ENCODE peak calls at places on chromosome 12, in ten cellular contexts. One of them, this sample, is unnamed.

GRCh38 chr12:125331342-125332052 is 266.3 kb downstream of the AACS start:
- DNase-seq in psoas muscle: no peak
- DNase-seq in A549: peak; percentile 7
- DNase-seq in lower leg skin: no peak
- DNase-seq in mammary epithelial cell: no peak
- DNase-seq in epithelial cell of esophagus: no peak
- DNase-seq in heart right ventricle: no peak
- DNase-seq in AG09309: no peak
- DNase-seq in pancreas: no peak
- DNase-seq in BJ: no peak
- DNase-seq in this sample: no peak

GRCh38 chr12:12645485-12645884 is 33.8 kb downstream of the CREBL2 start:
- DNase-seq in BJ: no peak
- DNase-seq in mammary epithelial cell: no peak
- DNase-seq in lower leg skin: no peak
- DNase-seq in heart right ventricle: peak; percentile 6
- DNase-seq in AG09309: no peak
- DNase-seq in A549: no peak
- DNase-seq in psoas muscle: no peak
- DNase-seq in pancreas: no peak
- DNase-seq in epithelial cell of esophagus: peak; percentile 41
- DNase-seq in this sample: peak; percentile 80

GRCh38 chr12:125633686-125634085 is 568.5 kb downstream of the AACS start:
- DNase-seq in A549: no peak
- DNase-seq in AG09309: no peak
- DNase-seq in BJ: no peak
- DNase-seq in psoas muscle: no peak
- DNase-seq in lower leg skin: no peak
- DNase-seq in epithelial cell of esophagus: peak; percentile 46
- DNase-seq in mammary epithelial cell: no peak
- DNase-seq in pancreas: no peak
- DNase-seq in heart right ventricle: no peak
- DNase-seq in this sample: no peak

GRCh38 chr12:21643758-21644157 is 13.9 kb downstream of the LDHB start:
- DNase-seq in mammary epithelial cell: no peak
- DNase-seq in epithelial cell of esophagus: no peak
- DNase-seq in AG09309: no peak
- DNase-seq in lower leg skin: no peak
- DNase-seq in heart right ventricle: no peak
- DNase-seq in BJ: no peak
- DNase-seq in pancreas: no peak
- DNase-seq in psoas muscle: no peak
- DNase-seq in A549: no peak
- DNase-seq in this sample: no peak

GRCh38 chr12:46451276-46452021 is 78.9 kb upstream of the SLC38A2 start:
- DNase-seq in AG09309: no peak
- DNase-seq in A549: no peak
- DNase-seq in mammary epithelial cell: no peak
- DNase-seq in BJ: no peak
- DNase-seq in psoas muscle: no peak
- DNase-seq in lower leg skin: no peak
- DNase-seq in heart right ventricle: no peak
- DNase-seq in pancreas: no peak
- DNase-seq in epithelial cell of esophagus: peak; percentile 57
- DNase-seq in this sample: no peak

GRCh38 chr12:66409195-66409871 is 107.0 kb downstream of the HELB start:
- DNase-seq in A549: no peak
- DNase-seq in BJ: peak; percentile 17
- DNase-seq in heart right ventricle: peak; percentile 18
- DNase-seq in mammary epithelial cell: peak; percentile 41
- DNase-seq in psoas muscle: no peak
- DNase-seq in epithelial cell of esophagus: peak; percentile 56
- DNase-seq in pancreas: no peak
- DNase-seq in lower leg skin: no peak
- DNase-seq in AG09309: peak; percentile 32
- DNase-seq in this sample: peak; percentile 66

GRCh38 chr12:57476162-57476992 is 3.3 kb downstream of the ARHGAP9 start:
- DNase-seq in BJ: no peak
- DNase-seq in psoas muscle: no peak
- DNase-seq in A549: no peak
- DNase-seq in lower leg skin: no peak
- DNase-seq in AG09309: no peak
- DNase-seq in epithelial cell of esophagus: no peak
- DNase-seq in heart right ventricle: no peak
- DNase-seq in mammary epithelial cell: no peak
- DNase-seq in pancreas: peak; percentile 61
- DNase-seq in this sample: peak; percentile 78

GRCh38 chr12:28711411-28711810 is 437.7 kb upstream of the FAR2 start:
- DNase-seq in lower leg skin: no peak
- DNase-seq in A549: no peak
- DNase-seq in psoas muscle: no peak
- DNase-seq in heart right ventricle: no peak
- DNase-seq in pancreas: no peak
- DNase-seq in AG09309: no peak
- DNase-seq in epithelial cell of esophagus: no peak
- DNase-seq in mammary epithelial cell: no peak
- DNase-seq in BJ: no peak
- DNase-seq in this sample: no peak

DNA sequence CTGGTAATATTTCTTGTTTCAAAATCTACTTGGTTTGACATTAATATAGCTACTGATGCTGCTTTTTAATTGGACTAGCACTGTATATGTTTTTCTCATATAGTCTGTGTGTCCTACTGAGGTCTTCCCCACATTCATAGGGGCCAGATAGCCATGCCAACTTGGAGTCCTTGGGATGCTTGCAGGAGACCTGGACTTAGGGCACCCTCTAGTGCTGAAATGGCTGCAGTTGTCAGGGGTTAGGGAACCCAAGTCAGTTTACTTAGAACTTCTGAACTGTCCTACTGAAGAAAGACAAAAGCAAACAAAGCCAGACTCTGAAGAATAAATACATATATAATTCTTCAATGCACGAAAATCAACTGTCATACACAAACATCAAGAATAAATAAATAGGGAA is 279.9 kb upstream of the SYT1 start:
- DNase-seq in A549: no peak
- DNase-seq in lower leg skin: no peak
- DNase-seq in pancreas: no peak
- DNase-seq in BJ: no peak
- DNase-seq in heart right ventricle: no peak
- DNase-seq in epithelial cell of esophagus: peak; percentile 29
- DNase-seq in psoas muscle: no peak
- DNase-seq in mammary epithelial cell: peak; percentile 19
- DNase-seq in AG09309: no peak
- DNase-seq in this sample: peak; percentile 41
- TF ChIP-seq CTCF in A549: no peak
- TF ChIP-seq CTCF in lower leg skin: no peak
- TF ChIP-seq CTCF in pancreas: no peak
- TF ChIP-seq CTCF in BJ: peak; percentile 19
- TF ChIP-seq CTCF in heart right ventricle: no peak
- TF ChIP-seq CTCF in epithelial cell of esophagus: no peak
- TF ChIP-seq CTCF in psoas muscle: no peak
- TF ChIP-seq CTCF in mammary epithelial cell: peak; percentile 31
- TF ChIP-seq CTCF in AG09309: peak; percentile 27
- TF ChIP-seq CTCF in this sample: peak; percentile 31

GRCh38 chr12:107931761-107932160 is 157.3 kb downstream of the ASCL4 start:
- DNase-seq in AG09309: no peak
- DNase-seq in psoas muscle: no peak
- DNase-seq in epithelial cell of esophagus: no peak
- DNase-seq in pancreas: no peak
- DNase-seq in BJ: no peak
- DNase-seq in A549: no peak
- DNase-seq in heart right ventricle: no peak
- DNase-seq in mammary epithelial cell: no peak
- DNase-seq in lower leg skin: no peak
- DNase-seq in this sample: no peak

GRCh38 chr12:107925125-107925524 is 150.6 kb downstream of the ASCL4 start:
- DNase-seq in epithelial cell of esophagus: no peak
- DNase-seq in AG09309: no peak
- DNase-seq in heart right ventricle: no peak
- DNase-seq in lower leg skin: no peak
- DNase-seq in psoas muscle: no peak
- DNase-seq in BJ: no peak
- DNase-seq in A549: no peak
- DNase-seq in mammary epithelial cell: no peak
- DNase-seq in pancreas: no peak
- DNase-seq in this sample: peak; percentile 10

DNA sequence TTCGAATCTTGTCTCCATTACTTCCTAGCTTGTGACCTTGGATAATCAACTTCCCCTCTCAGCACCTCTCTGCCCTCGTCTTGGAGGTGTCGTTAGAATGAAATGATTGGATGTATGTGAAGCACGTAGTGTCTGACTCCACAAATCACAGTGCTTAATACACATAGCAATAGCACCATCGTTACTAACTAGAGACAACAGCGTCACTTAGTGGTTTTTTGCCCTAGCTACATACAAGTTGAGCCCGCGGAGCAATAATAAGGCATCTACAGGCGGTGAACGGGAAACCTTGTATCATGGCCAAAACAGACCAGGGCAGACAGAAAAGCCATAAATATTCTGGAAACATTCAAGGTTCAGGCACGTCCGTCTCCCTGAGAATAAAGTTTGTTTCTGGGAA is 154.9 kb downstream of the ASCL4 start:
- DNase-seq in AG09309: peak; percentile 14
- DNase-seq in heart right ventricle: no peak
- DNase-seq in lower leg skin: no peak
- DNase-seq in A549: peak; percentile 35
- DNase-seq in BJ: no peak
- DNase-seq in mammary epithelial cell: peak; percentile 30
- DNase-seq in epithelial cell of esophagus: peak; percentile 30
- DNase-seq in psoas muscle: no peak
- DNase-seq in pancreas: no peak
- DNase-seq in this sample: peak; percentile 40
- TF ChIP-seq CTCF in AG09309: peak; percentile 45
- TF ChIP-seq CTCF in heart right ventricle: no peak
- TF ChIP-seq CTCF in lower leg skin: no peak
- TF ChIP-seq CTCF in A549: peak; percentile 41
- TF ChIP-seq CTCF in BJ: no peak
- TF ChIP-seq CTCF in mammary epithelial cell: peak; percentile 53
- TF ChIP-seq CTCF in epithelial cell of esophagus: peak; percentile 28
- TF ChIP-seq CTCF in psoas muscle: no peak
- TF ChIP-seq CTCF in pancreas: no peak
- TF ChIP-seq CTCF in this sample: peak; percentile 26

DNA sequence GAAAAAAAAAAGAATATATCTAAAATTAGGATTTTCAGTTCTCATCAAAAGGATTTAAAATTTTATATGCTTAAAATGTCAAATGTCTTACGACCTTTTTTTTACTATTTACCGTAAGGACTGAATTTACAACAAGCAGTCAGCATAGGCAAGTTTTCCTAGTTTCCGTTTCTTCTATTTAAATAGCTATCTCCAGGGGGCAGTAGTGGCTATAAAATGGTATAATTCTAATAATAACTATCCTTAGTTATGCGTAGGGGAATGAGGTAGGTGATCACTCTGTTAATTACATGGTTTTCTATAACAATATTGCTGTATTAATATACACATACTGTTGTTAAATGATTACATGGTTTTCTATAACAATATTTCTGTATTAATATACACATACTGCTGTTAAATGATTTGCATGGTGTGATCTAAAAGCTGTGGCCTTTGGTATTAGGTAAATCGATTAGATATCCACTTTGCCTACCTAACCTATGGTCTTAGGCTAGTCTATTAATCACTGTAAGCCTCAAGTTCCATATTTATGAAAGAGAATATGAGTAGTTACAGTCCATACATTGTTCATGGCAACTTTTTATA is 217.7 kb upstream of the PDZRN4 start:
- DNase-seq in A549: no peak
- DNase-seq in epithelial cell of esophagus: peak; percentile 11
- DNase-seq in BJ: no peak
- DNase-seq in AG09309: no peak
- DNase-seq in mammary epithelial cell: no peak
- DNase-seq in psoas muscle: no peak
- DNase-seq in pancreas: no peak
- DNase-seq in heart right ventricle: no peak
- DNase-seq in lower leg skin: no peak
- DNase-seq in this sample: peak; percentile 1
- TF ChIP-seq CTCF in A549: peak; percentile 25
- TF ChIP-seq CTCF in epithelial cell of esophagus: no peak
- TF ChIP-seq CTCF in BJ: no peak
- TF ChIP-seq CTCF in AG09309: no peak
- TF ChIP-seq CTCF in mammary epithelial cell: peak; percentile 34
- TF ChIP-seq CTCF in psoas muscle: no peak
- TF ChIP-seq CTCF in pancreas: no peak
- TF ChIP-seq CTCF in heart right ventricle: peak; percentile 10
- TF ChIP-seq CTCF in lower leg skin: no peak
- TF ChIP-seq CTCF in this sample: no peak

GRCh38 chr12:3753549-3754284 is 808 bp upstream of the CRACR2A start:
- DNase-seq in pancreas: no peak
- DNase-seq in lower leg skin: no peak
- DNase-seq in A549: no peak
- DNase-seq in AG09309: no peak
- DNase-seq in heart right ventricle: peak; percentile 35
- DNase-seq in psoas muscle: no peak
- DNase-seq in epithelial cell of esophagus: no peak
- DNase-seq in BJ: no peak
- DNase-seq in mammary epithelial cell: no peak
- DNase-seq in this sample: peak; percentile 21

GRCh38 chr12:3751151-3752095 is 1.5 kb downstream of the CRACR2A start:
- DNase-seq in pancreas: no peak
- DNase-seq in psoas muscle: no peak
- DNase-seq in AG09309: no peak
- DNase-seq in BJ: no peak
- DNase-seq in A549: no peak
- DNase-seq in mammary epithelial cell: no peak
- DNase-seq in heart right ventricle: no peak
- DNase-seq in lower leg skin: no peak
- DNase-seq in epithelial cell of esophagus: no peak
- DNase-seq in this sample: no peak

GRCh38 chr12:3750616-3751015 is 2.3 kb downstream of the CRACR2A start:
- DNase-seq in psoas muscle: no peak
- DNase-seq in BJ: no peak
- DNase-seq in pancreas: no peak
- DNase-seq in heart right ventricle: no peak
- DNase-seq in epithelial cell of esophagus: no peak
- DNase-seq in mammary epithelial cell: no peak
- DNase-seq in lower leg skin: no peak
- DNase-seq in A549: no peak
- DNase-seq in AG09309: no peak
- DNase-seq in this sample: no peak

GRCh38 chr12:3752096-3752709 is 706 bp downstream of the CRACR2A start:
- DNase-seq in lower leg skin: peak; percentile 24
- DNase-seq in BJ: no peak
- DNase-seq in AG09309: no peak
- DNase-seq in mammary epithelial cell: no peak
- DNase-seq in heart right ventricle: peak; percentile 50
- DNase-seq in epithelial cell of esophagus: no peak
- DNase-seq in psoas muscle: peak; percentile 63
- DNase-seq in A549: no peak
- DNase-seq in pancreas: no peak
- DNase-seq in this sample: peak; percentile 90

DNA sequence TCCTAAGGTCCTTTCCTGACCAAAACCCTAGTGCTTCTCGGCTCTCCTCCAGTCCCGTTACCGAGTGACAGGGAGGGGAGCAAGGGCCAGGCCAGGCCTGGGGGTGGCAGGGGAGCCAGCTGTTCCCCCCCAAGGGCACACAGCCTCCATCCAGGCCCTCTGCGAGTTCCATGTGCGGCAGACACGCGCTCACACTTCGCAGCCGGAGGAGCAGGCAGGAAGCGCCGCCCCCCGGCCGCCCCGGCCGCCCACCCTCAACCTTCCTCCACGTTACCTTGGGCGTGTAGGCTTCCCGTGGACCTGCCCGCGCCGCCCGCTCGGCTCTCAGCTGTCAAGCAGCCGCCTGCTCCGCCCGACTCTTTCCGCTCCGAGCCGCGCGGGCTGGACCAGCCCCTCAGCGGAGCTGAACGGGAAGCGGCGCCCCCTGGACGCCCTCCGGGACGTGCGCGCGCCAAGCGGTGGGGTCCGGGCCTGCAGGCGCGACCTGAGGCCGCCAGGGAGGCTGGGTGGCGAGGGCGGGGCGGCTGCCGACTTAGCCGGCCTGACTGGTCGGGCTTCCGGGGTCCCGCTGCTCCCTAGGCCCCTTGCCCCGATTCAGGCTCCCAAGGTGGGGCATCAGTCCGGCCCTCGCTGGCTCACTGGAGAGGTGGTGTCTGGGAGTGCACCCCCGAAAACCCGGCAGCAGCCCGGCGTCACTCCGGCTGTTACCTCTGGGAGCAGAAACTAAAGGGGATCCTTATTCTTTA is at the start of gene CRACR2A:
- DNase-seq in AG09309: no peak
- DNase-seq in heart right ventricle: peak; percentile 62
- DNase-seq in mammary epithelial cell: no peak
- DNase-seq in A549: peak; percentile 59
- DNase-seq in lower leg skin: peak; percentile 24
- DNase-seq in pancreas: peak; percentile 85
- DNase-seq in psoas muscle: peak; percentile 72
- DNase-seq in BJ: no peak
- DNase-seq in epithelial cell of esophagus: peak; percentile 37
- DNase-seq in this sample: peak; percentile 94
- TF ChIP-seq CTCF in AG09309: peak; percentile 42
- TF ChIP-seq CTCF in heart right ventricle: peak; percentile 75
- TF ChIP-seq CTCF in mammary epithelial cell: peak; percentile 18
- TF ChIP-seq CTCF in A549: peak; percentile 48
- TF ChIP-seq CTCF in lower leg skin: no peak
- TF ChIP-seq CTCF in pancreas: peak; percentile 29
- TF ChIP-seq CTCF in psoas muscle: peak; percentile 38
- TF ChIP-seq CTCF in BJ: peak; percentile 44
- TF ChIP-seq CTCF in epithelial cell of esophagus: no peak
- TF ChIP-seq CTCF in this sample: peak; percentile 84

This sample was measured in GM12865.